ENCODE peak calls at places on chromosome 5, in four cellular contexts. X is HepG2, D is GM12878, G is K562. M is an unnamed sample.

GRCh38 chr5:139637438-139638089 is 10.6 kb upstream of the CXXC5 start:
- DNase-seq in X (peak; percentile 78), D (no peak), G (peak; percentile 93), M (peak; percentile 96)

GRCh38 chr5:59021286-59021673 is 438.4 kb downstream of the RAB3C start:
- DNase-seq in X (no peak), D (no peak), G (no peak), M (no peak)

GRCh38 chr5:154044585-154044984 is 5.8 kb downstream of the MFAP3 start:
- DNase-seq in X (no peak), D (no peak), G (no peak), M (no peak)

GRCh38 chr5:168013546-168013945 is 277.9 kb upstream of the WWC1 start:
- DNase-seq in X (no peak), D (no peak), G (no peak), M (no peak)

GRCh38 chr5:88952996-88953643 is 70.1 kb upstream of the MEF2C start:
- DNase-seq in X (no peak), D (no peak), G (no peak), M (no peak)

GRCh38 chr5:32083981-32084430 is 90.1 kb downstream of the GOLPH3 start:
- DNase-seq in X (peak; percentile 12), D (no peak), G (no peak), M (no peak)

GRCh38 chr5:13859285-13859684 is 85.2 kb downstream of the DNAH5 start:
- DNase-seq in X (no peak), D (no peak), G (no peak), M (no peak)

GRCh38 chr5:118806571-118806970 is 181.8 kb downstream of the DTWD2 start:
- DNase-seq in X (no peak), D (no peak), G (no peak), M (no peak)

GRCh38 chr5:32233220-32233695 is 59.1 kb upstream of the GOLPH3 start:
- DNase-seq in X (no peak), D (no peak), G (no peak), M (no peak)

GRCh38 chr5:179879003-179879689 is 20.5 kb upstream of the MRNIP start:
- DNase-seq in X (no peak), D (no peak), G (no peak), M (no peak)

GRCh38 chr5:55021465-55021864 is 2.6 kb upstream of the GZMK start:
- DNase-seq in X (no peak), D (no peak), G (no peak), M (no peak)

GRCh38 chr5:163649522-163649921 is 144.1 kb downstream of the MAT2B start:
- DNase-seq in X (peak; percentile 20), D (no peak), G (no peak), M (no peak)

GRCh38 chr5:138752341-138752950 is 779 bp upstream of the CTNNA1 start:
- DNase-seq in X (peak; percentile 39), D (no peak), G (peak; percentile 71), M (no peak)

GRCh38 chr5:180090098-180090768 is 18.7 kb upstream of the RNF130 start:
- DNase-seq in X (peak; percentile 36), D (no peak), G (peak; percentile 80), M (peak; percentile 92)

GRCh38 chr5:133240425-133241091 is 188.7 kb downstream of the HSPA4 start:
- DNase-seq in X (peak; percentile 90), D (peak; percentile 76), G (peak; percentile 95), M (peak; percentile 45)

GRCh38 chr5:128237504-128237903 is 153.9 kb downstream of the SLC12A2 start:
- DNase-seq in X (no peak), D (no peak), G (no peak), M (no peak)

GRCh38 chr5:148998174-148998797 is 64.6 kb downstream of the SH3TC2 start:
- DNase-seq in X (peak; percentile 38), D (no peak), G (peak; percentile 51), M (peak; percentile 38)

GRCh38 chr5:44446399-44446798 is 57.2 kb upstream of the FGF10 start:
- DNase-seq in X (no peak), D (no peak), G (no peak), M (no peak)

GRCh38 chr5:79147076-79147475 is 35.5 kb downstream of the BHMT start:
- DNase-seq in X (no peak), D (no peak), G (no peak), M (no peak)

GRCh38 chr5:168030911-168031310 is 260.5 kb upstream of the WWC1 start:
- DNase-seq in X (no peak), D (no peak), G (no peak), M (no peak)

GRCh38 chr5:10310073-10310779 is 2.5 kb upstream of the CMBL start:
- DNase-seq in X (peak; percentile 9), D (no peak), G (peak; percentile 67), M (no peak)

GRCh38 chr5:132506094-132506692 is 15.6 kb upstream of the IRF1 start:
- DNase-seq in X (peak; percentile 41), D (no peak), G (peak; percentile 75), M (peak; percentile 48)

GRCh38 chr5:170971-171800 is 20.1 kb upstream of the LRRC14B start:
- DNase-seq in X (no peak), D (no peak), G (no peak), M (no peak)

GRCh38 chr5:89071101-89071940 is 188.3 kb upstream of the MEF2C start:
- DNase-seq in X (no peak), D (peak; percentile 33), G (no peak), M (no peak)

GRCh38 chr5:108637110-108637509 is 110.6 kb upstream of the FER start:
- DNase-seq in X (no peak), D (no peak), G (no peak), M (no peak)

GRCh38 chr5:89883967-89884366 is 525.6 kb downstream of the CETN3 start:
- DNase-seq in X (no peak), D (no peak), G (no peak), M (no peak)

GRCh38 chr5:81066102-81066501 is 105.9 kb downstream of the RASGRF2 start:
- DNase-seq in X (no peak), D (no peak), G (no peak), M (no peak)

GRCh38 chr5:151619812-151620462 is 28.8 kb upstream of the FAT2 start:
- DNase-seq in X (no peak), D (no peak), G (no peak), M (no peak)

GRCh38 chr5:69275563-69275962 is 40.9 kb downstream of the CDK7 start:
- DNase-seq in X (no peak), D (no peak), G (no peak), M (no peak)

GRCh38 chr5:68424799-68425537 is 209.4 kb downstream of the PIK3R1 start:
- DNase-seq in X (no peak), D (peak; percentile 67), G (peak; percentile 65), M (no peak)

GRCh38 chr5:149938791-149939358 is 5.7 kb downstream of the PDE6A start:
- DNase-seq in X (no peak), D (no peak), G (peak; percentile 58), M (no peak)

GRCh38 chr5:6291961-6292360 is 86.4 kb downstream of the MED10 start:
- DNase-seq in X (peak; percentile 38), D (no peak), G (peak; percentile 27), M (no peak)

GRCh38 chr5:110401881-110402280 is 324.6 kb downstream of the TMEM232 start:
- DNase-seq in X (no peak), D (no peak), G (no peak), M (no peak)

GRCh38 chr5:69364414-69364813 is 4.9 kb downstream of the AK6 start:
- DNase-seq in X (peak; percentile 29), D (no peak), G (peak; percentile 38), M (peak; percentile 43)

GRCh38 chr5:136814621-136815378 is 449.5 kb upstream of the TRPC7 start:
- DNase-seq in X (no peak), D (no peak), G (no peak), M (no peak)

DNA sequence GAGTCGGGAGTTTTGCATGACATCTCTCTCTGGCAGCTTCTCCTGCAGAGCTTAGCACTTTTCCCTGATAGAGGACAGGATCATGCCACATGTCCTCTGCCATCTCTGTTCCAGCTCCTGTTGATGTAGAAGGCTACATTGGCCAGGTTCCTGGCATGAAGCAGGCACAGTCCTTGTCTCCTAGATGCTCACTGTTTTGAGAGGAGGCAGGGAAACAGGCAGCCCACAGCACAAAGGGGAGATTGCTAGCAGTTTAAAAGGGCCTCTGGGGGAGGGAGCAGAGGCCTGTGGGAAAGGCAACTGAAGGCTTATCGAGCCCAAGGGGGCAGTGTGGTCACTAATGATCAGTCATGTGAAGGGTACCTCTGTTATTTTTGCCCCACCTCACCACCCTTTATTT is 10.7 kb downstream of the ARHGAP26 start:
- DNase-seq in X (no peak), D (no peak), G (no peak), M (peak; percentile 19)
- TF ChIP-seq JUND in X (no peak), D (no peak), G (no peak), M (no peak)

DNA sequence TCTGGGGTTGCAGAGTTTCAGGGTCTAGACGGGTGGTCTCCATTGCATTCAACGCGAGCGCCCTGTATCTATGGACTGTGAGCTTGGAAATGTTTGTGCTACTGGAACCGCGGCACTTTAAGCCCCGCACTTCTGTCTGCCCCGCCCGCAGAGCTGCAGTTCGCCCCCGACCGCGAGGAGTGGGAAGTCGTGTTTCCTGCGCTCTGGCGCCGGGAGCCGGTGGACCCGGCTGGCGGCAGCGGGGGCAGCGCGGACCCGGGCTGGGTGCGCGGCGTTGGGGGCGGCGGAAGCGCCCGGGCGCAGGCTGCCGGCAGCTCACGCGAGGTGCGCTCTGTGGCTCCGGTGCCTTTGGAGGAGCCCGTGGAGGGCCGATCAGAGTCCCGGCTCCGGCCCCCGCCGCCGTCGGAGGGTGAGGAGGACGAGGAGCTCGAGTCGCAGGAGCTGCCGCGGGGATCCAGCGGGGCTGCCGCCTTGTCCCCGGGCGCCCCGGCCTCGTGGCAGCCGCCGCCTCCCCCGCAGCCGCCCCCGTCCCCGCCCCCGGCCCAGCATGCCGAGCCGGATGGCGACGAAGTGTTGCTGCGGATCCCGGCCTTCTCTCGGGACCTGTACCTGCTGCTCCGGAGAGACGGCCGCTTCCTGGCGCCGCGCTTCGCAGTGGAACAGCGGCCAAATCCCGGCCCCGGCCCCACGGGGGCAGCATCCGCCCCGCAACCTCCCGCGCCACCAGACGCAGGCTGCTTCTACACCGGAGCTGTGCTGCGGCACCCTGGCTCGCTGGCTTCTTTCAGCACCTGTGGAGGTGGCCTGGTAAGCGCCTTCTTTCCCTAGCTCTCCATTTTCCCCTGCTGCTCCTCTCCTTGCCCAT is 1.1 kb downstream of the ADAMTS19 start:
- DNase-seq in X (no peak), D (no peak), G (peak; percentile 4), M (peak; percentile 71)
- TF ChIP-seq SMC3 in X (no peak), D (no peak), G (no peak), M (no peak)

GRCh38 chr5:174396541-174396940 is 327.8 kb upstream of the MSX2 start:
- DNase-seq in X (no peak), D (no peak), G (no peak), M (no peak)
- TF ChIP-seq JUND in X (no peak), D (no peak), G (no peak), M (no peak)

DNA sequence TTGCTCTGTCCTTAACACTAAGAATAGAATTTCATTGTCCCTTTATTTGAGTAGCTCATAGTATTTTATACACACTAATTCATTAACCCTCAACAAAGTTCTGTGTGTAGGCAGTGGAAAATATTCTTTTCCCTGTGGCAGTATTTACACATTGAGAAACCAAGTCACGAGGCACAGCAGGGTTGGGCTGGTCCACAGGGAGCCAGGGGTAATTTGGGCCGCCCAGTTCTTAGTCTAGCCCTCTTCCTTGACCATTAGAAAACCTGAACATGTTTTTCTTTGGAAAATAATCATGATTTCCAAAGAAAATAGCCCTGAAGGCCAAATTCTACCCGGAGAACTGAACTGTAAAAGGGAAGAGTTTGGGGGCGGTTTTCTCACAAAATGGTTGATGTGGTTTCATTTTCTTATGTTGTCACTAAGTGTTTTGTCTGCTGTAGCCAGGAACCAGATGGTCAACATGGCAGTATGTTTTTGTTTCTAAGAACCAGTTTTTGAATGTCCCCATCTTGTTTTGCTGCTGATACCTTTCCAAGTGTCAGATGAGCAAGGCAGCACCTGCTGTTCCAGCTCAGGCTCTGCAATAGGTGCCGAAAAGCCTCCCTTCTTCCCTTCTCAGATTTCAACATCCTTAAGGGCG is 29.6 kb downstream of the ARHGEF28 start:
- DNase-seq in X (no peak), D (no peak), G (no peak), M (no peak)
- TF ChIP-seq SMC3 in X (no peak), D (no peak), G (no peak), M (no peak)

M was measured in SK-N-SH.